ENCODE peak calls at places on chromosomes 12 and 14, in five cellular contexts. Z is occipital lobe; Q is WTC11; N is breast epithelium; P is effector memory CD8-positive, alpha-beta T cell. X is an unnamed sample.

GRCh38 chr12:104063712-104064030 is 660 bp upstream of the HCFC2 start:
- DNase-seq in Q (no peak), N (no peak), P (no peak), Z (no peak), X (no peak)

GRCh38 chr14:103576371-103577024 is 13.7 kb downstream of the COA8 start:
- DNase-seq in P (no peak), Q (peak), Z (peak), N (peak), X (peak)

GRCh38 chr12:66694666-66695065 is 15.8 kb upstream of the GRIP1 start:
- DNase-seq in N (no peak), Q (no peak), Z (no peak), P (no peak), X (no peak)

GRCh38 chr12:113555226-113555625 is 83.6 kb upstream of the LHX5 start:
- DNase-seq in Z (no peak), N (no peak), P (no peak), Q (no peak), X (no peak)

GRCh38 chr14:72613196-72613974 is 280.5 kb downstream of the DPF3 start:
- DNase-seq in P (no peak), N (no peak), Q (no peak), Z (no peak), X (no peak)

GRCh38 chr14:89123215-89123614 is 293.8 kb downstream of the FOXN3 start:
- DNase-seq in N (no peak), Z (no peak), P (no peak), Q (no peak), X (no peak)

GRCh38 chr12:114166360-114166759 is 200.2 kb upstream of the RBM19 start:
- DNase-seq in Z (no peak), Q (peak), P (no peak), N (no peak), X (no peak)

GRCh38 chr12:58888131-58888783 is 32.0 kb downstream of the LRIG3 start:
- DNase-seq in P (no peak), N (peak), Z (peak), Q (no peak), X (peak)

GRCh38 chr14:85853996-85854526 is 324.1 kb downstream of the FLRT2 start:
- DNase-seq in P (no peak), Z (no peak), N (no peak), Q (no peak), X (no peak)

GRCh38 chr14:22386924-22387775 is 201.9 kb downstream of the DAD1 start:
- DNase-seq in Q (peak), Z (peak), P (peak), N (peak), X (peak)

GRCh38 chr12:103800252-103800771 is 40.7 kb downstream of the NT5DC3 start:
- DNase-seq in Z (peak), N (peak), Q (no peak), P (no peak), X (peak)

GRCh38 chr12:25960176-25960575 is 1.7 kb downstream of the RASSF8 start:
- DNase-seq in Q (no peak), N (no peak), Z (no peak), P (no peak), X (no peak)

GRCh38 chr12:106108187-106108816 is 30.5 kb downstream of the NUAK1 start:
- DNase-seq in P (no peak), N (no peak), Z (peak), Q (peak), X (no peak)

GRCh38 chr12:122987086-122987951 is 6.8 kb downstream of the ARL6IP4 start:
- DNase-seq in Q (no peak), P (no peak), N (no peak), Z (no peak), X (no peak)

GRCh38 chr12:52525661-52526499 is 5.7 kb upstream of the KRT5 start:
- DNase-seq in P (no peak), Z (no peak), Q (no peak), N (peak), X (no peak)

GRCh38 chr12:40378721-40379120 is 153.9 kb downstream of the LRRK2 start:
- DNase-seq in Z (no peak), N (no peak), Q (no peak), P (no peak), X (no peak)

GRCh38 chr12:115232455-115233156 is 548.6 kb upstream of the TBX3 start:
- DNase-seq in N (no peak), Q (no peak), P (no peak), Z (no peak), X (no peak)

GRCh38 chr12:25792031-25792430 is 166.5 kb upstream of the RASSF8 start:
- DNase-seq in P (no peak), N (no peak), Z (no peak), Q (no peak), X (no peak)

GRCh38 chr14:70692210-70692609 is 50.5 kb downstream of the TTC9 start:
- DNase-seq in Z (no peak), N (peak), Q (no peak), P (no peak), X (no peak)

GRCh38 chr14:61618448-61618847 is 76.9 kb upstream of the HIF1A start:
- DNase-seq in Z (no peak), Q (no peak), N (no peak), P (no peak), X (no peak)

GRCh38 chr14:100470523-100470897 is 116.7 kb downstream of the BEGAIN start:
- DNase-seq in Q (no peak), P (no peak), N (no peak), Z (no peak), X (no peak)

GRCh38 chr14:81402123-81402495 is 2.0 kb upstream of the STON2 start:
- DNase-seq in N (no peak), P (no peak), Q (no peak), Z (no peak), X (no peak)

GRCh38 chr14:43161477-43161876 is 1345.6 kb downstream of the FSCB start:
- DNase-seq in N (no peak), P (no peak), Q (no peak), Z (no peak), X (no peak)

GRCh38 chr12:76470028-76470939 is 89.3 kb downstream of the OSBPL8 start:
- DNase-seq in Q (no peak), Z (no peak), P (no peak), N (no peak), X (no peak)

GRCh38 chr12:119071638-119072231 is 90.4 kb downstream of the SRRM4 start:
- DNase-seq in N (no peak), Z (no peak), Q (no peak), P (no peak), X (no peak)

GRCh38 chr12:78034025-78034424 is 203.3 kb downstream of the NAV3 start:
- DNase-seq in Z (no peak), Q (no peak), N (no peak), P (no peak), X (no peak)

GRCh38 chr12:101745481-101745880 is 6.2 kb upstream of the SYCP3 start:
- DNase-seq in P (no peak), N (no peak), Q (no peak), Z (no peak), X (no peak)

GRCh38 chr12:95646781-95647184 is 95.5 kb upstream of the USP44 start:
- DNase-seq in Z (no peak), P (no peak), N (no peak), Q (no peak), X (no peak)

GRCh38 chr12:55728185-55728931 is 451 bp downstream of the CD63 start:
- DNase-seq in Q (peak), Z (peak), P (no peak), N (no peak), X (peak)

GRCh38 chr12:71938728-71939385 is at the start of gene TPH2:
- DNase-seq in Q (peak), P (peak), Z (peak), N (no peak), X (peak)

GRCh38 chr14:31746326-31746725 is 185.1 kb downstream of the NUBPL start:
- DNase-seq in Q (no peak), P (no peak), Z (no peak), N (no peak), X (no peak)

GRCh38 chr14:100554082-100554677 is 33.0 kb downstream of the BEGAIN start:
- DNase-seq in Q (no peak), N (no peak), P (no peak), Z (no peak), X (no peak)

GRCh38 chr12:98578392-98578791 is 15.1 kb upstream of the SLC25A3 start:
- DNase-seq in Z (no peak), N (no peak), Q (no peak), P (no peak), X (no peak)

GRCh38 chr12:2083008-2083407 is 30.2 kb downstream of the CACNA1C start:
- DNase-seq in P (no peak), Z (no peak), N (no peak), Q (no peak), X (no peak)

GRCh38 chr14:104109121-104109541 is 23.6 kb downstream of the ASPG start:
- DNase-seq in P (no peak), N (no peak), Z (no peak), Q (peak), X (no peak)

GRCh38 chr12:27618836-27619235 is 77.4 kb upstream of the REP15 start:
- DNase-seq in Z (no peak), Q (no peak), N (no peak), P (no peak), X (no peak)

GRCh38 chr14:105577339-105577861 is 51.0 kb downstream of the TMEM121 start:
- DNase-seq in P (no peak), Q (no peak), N (no peak), Z (no peak), X (no peak)

GRCh38 chr12:105226219-105226618 is 9.8 kb downstream of the APPL2 start:
- DNase-seq in Z (peak), P (no peak), Q (no peak), N (peak), X (peak)

X was measured in amygdala.